ENCODE peak calls at places on chromosomes 11 and 22, in nine cellular contexts. One of them, this sample, is unnamed.

GRCh38 chr11:74686792-74687191 is 44.4 kb downstream of the CHRDL2 start:
- DNase-seq in MCF 10A: peak
- DNase-seq in AG10803: peak
- DNase-seq in kidney: peak
- DNase-seq in stimulated activated CD4-positive, alpha-beta T cell treated with anti-CD3 and anti-CD28 coated beads, Interleukin-1b, Interleukin-23, amount 100 ng/mL, for 24 hours: no peak
- DNase-seq in heart left ventricle: peak
- DNase-seq in Calu3: no peak
- DNase-seq in SW 1271: no peak
- DNase-seq in SW480: no peak
- DNase-seq in this sample: no peak

GRCh38 chr11:9028591-9028990 is 24.8 kb upstream of the NRIP3 start:
- DNase-seq in MCF 10A: no peak
- DNase-seq in AG10803: no peak
- DNase-seq in kidney: no peak
- DNase-seq in stimulated activated CD4-positive, alpha-beta T cell treated with anti-CD3 and anti-CD28 coated beads, Interleukin-1b, Interleukin-23, amount 100 ng/mL, for 24 hours: no peak
- DNase-seq in heart left ventricle: no peak
- DNase-seq in Calu3: no peak
- DNase-seq in SW 1271: no peak
- DNase-seq in SW480: no peak
- DNase-seq in this sample: no peak

GRCh38 chr22:50684986-50685385 is 12.4 kb downstream of the SHANK3 start:
- DNase-seq in MCF 10A: no peak
- DNase-seq in AG10803: peak
- DNase-seq in kidney: no peak
- DNase-seq in stimulated activated CD4-positive, alpha-beta T cell treated with anti-CD3 and anti-CD28 coated beads, Interleukin-1b, Interleukin-23, amount 100 ng/mL, for 24 hours: no peak
- DNase-seq in heart left ventricle: no peak
- DNase-seq in Calu3: no peak
- DNase-seq in SW 1271: no peak
- DNase-seq in SW480: no peak
- DNase-seq in this sample: no peak

GRCh38 chr22:49689858-49690257 is 137.8 kb downstream of the BRD1 start:
- DNase-seq in MCF 10A: no peak
- DNase-seq in AG10803: no peak
- DNase-seq in kidney: no peak
- DNase-seq in stimulated activated CD4-positive, alpha-beta T cell treated with anti-CD3 and anti-CD28 coated beads, Interleukin-1b, Interleukin-23, amount 100 ng/mL, for 24 hours: no peak
- DNase-seq in heart left ventricle: no peak
- DNase-seq in Calu3: no peak
- DNase-seq in SW 1271: no peak
- DNase-seq in SW480: no peak
- DNase-seq in this sample: no peak

GRCh38 chr11:72970557-72971118 is 156.4 kb downstream of the ATG16L2 start:
- DNase-seq in MCF 10A: no peak
- DNase-seq in AG10803: no peak
- DNase-seq in kidney: no peak
- DNase-seq in stimulated activated CD4-positive, alpha-beta T cell treated with anti-CD3 and anti-CD28 coated beads, Interleukin-1b, Interleukin-23, amount 100 ng/mL, for 24 hours: no peak
- DNase-seq in heart left ventricle: no peak
- DNase-seq in Calu3: no peak
- DNase-seq in SW 1271: no peak
- DNase-seq in SW480: no peak
- DNase-seq in this sample: no peak

GRCh38 chr22:29167032-29167911 is 38.4 kb upstream of the EMID1 start:
- DNase-seq in MCF 10A: no peak
- DNase-seq in AG10803: no peak
- DNase-seq in kidney: peak
- DNase-seq in stimulated activated CD4-positive, alpha-beta T cell treated with anti-CD3 and anti-CD28 coated beads, Interleukin-1b, Interleukin-23, amount 100 ng/mL, for 24 hours: peak
- DNase-seq in heart left ventricle: no peak
- DNase-seq in Calu3: no peak
- DNase-seq in SW 1271: no peak
- DNase-seq in SW480: peak
- DNase-seq in this sample: no peak

GRCh38 chr11:8384199-8384821 is 120.6 kb upstream of the LMO1 start:
- DNase-seq in MCF 10A: peak
- DNase-seq in AG10803: peak
- DNase-seq in kidney: peak
- DNase-seq in stimulated activated CD4-positive, alpha-beta T cell treated with anti-CD3 and anti-CD28 coated beads, Interleukin-1b, Interleukin-23, amount 100 ng/mL, for 24 hours: no peak
- DNase-seq in heart left ventricle: no peak
- DNase-seq in Calu3: no peak
- DNase-seq in SW 1271: no peak
- DNase-seq in SW480: peak
- DNase-seq in this sample: no peak

GRCh38 chr22:43698403-43698802 is 113.7 kb downstream of the EFCAB6 start:
- DNase-seq in MCF 10A: no peak
- DNase-seq in AG10803: peak
- DNase-seq in kidney: no peak
- DNase-seq in stimulated activated CD4-positive, alpha-beta T cell treated with anti-CD3 and anti-CD28 coated beads, Interleukin-1b, Interleukin-23, amount 100 ng/mL, for 24 hours: no peak
- DNase-seq in heart left ventricle: no peak
- DNase-seq in Calu3: no peak
- DNase-seq in SW 1271: no peak
- DNase-seq in SW480: no peak
- DNase-seq in this sample: no peak

GRCh38 chr11:85725510-85726258 is 39.7 kb upstream of the CCDC89 start:
- DNase-seq in MCF 10A: peak
- DNase-seq in AG10803: peak
- DNase-seq in kidney: no peak
- DNase-seq in stimulated activated CD4-positive, alpha-beta T cell treated with anti-CD3 and anti-CD28 coated beads, Interleukin-1b, Interleukin-23, amount 100 ng/mL, for 24 hours: no peak
- DNase-seq in heart left ventricle: no peak
- DNase-seq in Calu3: no peak
- DNase-seq in SW 1271: peak
- DNase-seq in SW480: peak
- DNase-seq in this sample: no peak

GRCh38 chr22:48267681-48268080 is 1505.2 kb downstream of the TBC1D22A start:
- DNase-seq in MCF 10A: no peak
- DNase-seq in AG10803: no peak
- DNase-seq in kidney: no peak
- DNase-seq in stimulated activated CD4-positive, alpha-beta T cell treated with anti-CD3 and anti-CD28 coated beads, Interleukin-1b, Interleukin-23, amount 100 ng/mL, for 24 hours: no peak
- DNase-seq in heart left ventricle: no peak
- DNase-seq in Calu3: no peak
- DNase-seq in SW 1271: no peak
- DNase-seq in SW480: no peak
- DNase-seq in this sample: no peak

GRCh38 chr22:35386670-35387288 is 5.9 kb downstream of the HMOX1 start:
- DNase-seq in MCF 10A: no peak
- DNase-seq in AG10803: no peak
- DNase-seq in kidney: no peak
- DNase-seq in stimulated activated CD4-positive, alpha-beta T cell treated with anti-CD3 and anti-CD28 coated beads, Interleukin-1b, Interleukin-23, amount 100 ng/mL, for 24 hours: no peak
- DNase-seq in heart left ventricle: no peak
- DNase-seq in Calu3: no peak
- DNase-seq in SW 1271: no peak
- DNase-seq in SW480: no peak
- DNase-seq in this sample: no peak

GRCh38 chr11:100592619-100593309 is 94.3 kb upstream of the ARHGAP42 start:
- DNase-seq in MCF 10A: no peak
- DNase-seq in AG10803: no peak
- DNase-seq in kidney: no peak
- DNase-seq in stimulated activated CD4-positive, alpha-beta T cell treated with anti-CD3 and anti-CD28 coated beads, Interleukin-1b, Interleukin-23, amount 100 ng/mL, for 24 hours: no peak
- DNase-seq in heart left ventricle: no peak
- DNase-seq in Calu3: no peak
- DNase-seq in SW 1271: no peak
- DNase-seq in SW480: no peak
- DNase-seq in this sample: no peak

GRCh38 chr11:65862191-65862735 is 2.0 kb downstream of the MUS81 start:
- DNase-seq in MCF 10A: no peak
- DNase-seq in AG10803: no peak
- DNase-seq in kidney: peak
- DNase-seq in stimulated activated CD4-positive, alpha-beta T cell treated with anti-CD3 and anti-CD28 coated beads, Interleukin-1b, Interleukin-23, amount 100 ng/mL, for 24 hours: no peak
- DNase-seq in heart left ventricle: peak
- DNase-seq in Calu3: no peak
- DNase-seq in SW 1271: no peak
- DNase-seq in SW480: no peak
- DNase-seq in this sample: no peak

GRCh38 chr22:33303109-33303508 is 244.9 kb upstream of the SYN3 start:
- DNase-seq in MCF 10A: no peak
- DNase-seq in AG10803: no peak
- DNase-seq in kidney: no peak
- DNase-seq in stimulated activated CD4-positive, alpha-beta T cell treated with anti-CD3 and anti-CD28 coated beads, Interleukin-1b, Interleukin-23, amount 100 ng/mL, for 24 hours: no peak
- DNase-seq in heart left ventricle: no peak
- DNase-seq in Calu3: no peak
- DNase-seq in SW 1271: no peak
- DNase-seq in SW480: no peak
- DNase-seq in this sample: no peak

GRCh38 chr22:17199131-17199731 is 20.0 kb downstream of the ADA2 start:
- DNase-seq in MCF 10A: no peak
- DNase-seq in AG10803: peak
- DNase-seq in kidney: peak
- DNase-seq in stimulated activated CD4-positive, alpha-beta T cell treated with anti-CD3 and anti-CD28 coated beads, Interleukin-1b, Interleukin-23, amount 100 ng/mL, for 24 hours: no peak
- DNase-seq in heart left ventricle: peak
- DNase-seq in Calu3: no peak
- DNase-seq in SW 1271: no peak
- DNase-seq in SW480: no peak
- DNase-seq in this sample: no peak

GRCh38 chr11:96267490-96268010 is 75.4 kb downstream of the MAML2 start:
- DNase-seq in MCF 10A: no peak
- DNase-seq in AG10803: no peak
- DNase-seq in kidney: no peak
- DNase-seq in stimulated activated CD4-positive, alpha-beta T cell treated with anti-CD3 and anti-CD28 coated beads, Interleukin-1b, Interleukin-23, amount 100 ng/mL, for 24 hours: no peak
- DNase-seq in heart left ventricle: no peak
- DNase-seq in Calu3: no peak
- DNase-seq in SW 1271: no peak
- DNase-seq in SW480: no peak
- DNase-seq in this sample: no peak

GRCh38 chr22:50282361-50283144 is 12.4 kb upstream of the MAPK11 start:
- DNase-seq in MCF 10A: peak
- DNase-seq in AG10803: peak
- DNase-seq in kidney: peak
- DNase-seq in stimulated activated CD4-positive, alpha-beta T cell treated with anti-CD3 and anti-CD28 coated beads, Interleukin-1b, Interleukin-23, amount 100 ng/mL, for 24 hours: no peak
- DNase-seq in heart left ventricle: no peak
- DNase-seq in Calu3: peak
- DNase-seq in SW 1271: peak
- DNase-seq in SW480: peak
- DNase-seq in this sample: peak

GRCh38 chr22:50150161-50151129 is 20.1 kb upstream of the PANX2 start:
- DNase-seq in MCF 10A: no peak
- DNase-seq in AG10803: no peak
- DNase-seq in kidney: no peak
- DNase-seq in stimulated activated CD4-positive, alpha-beta T cell treated with anti-CD3 and anti-CD28 coated beads, Interleukin-1b, Interleukin-23, amount 100 ng/mL, for 24 hours: no peak
- DNase-seq in heart left ventricle: no peak
- DNase-seq in Calu3: no peak
- DNase-seq in SW 1271: no peak
- DNase-seq in SW480: no peak
- DNase-seq in this sample: no peak

GRCh38 chr11:46248270-46249102 is 29.0 kb upstream of the CREB3L1 start:
- DNase-seq in MCF 10A: peak
- DNase-seq in AG10803: peak
- DNase-seq in kidney: no peak
- DNase-seq in stimulated activated CD4-positive, alpha-beta T cell treated with anti-CD3 and anti-CD28 coated beads, Interleukin-1b, Interleukin-23, amount 100 ng/mL, for 24 hours: no peak
- DNase-seq in heart left ventricle: no peak
- DNase-seq in Calu3: no peak
- DNase-seq in SW 1271: peak
- DNase-seq in SW480: peak
- DNase-seq in this sample: no peak

GRCh38 chr11:117878314-117878938 is 2.0 kb upstream of the FXYD6 start:
- DNase-seq in MCF 10A: no peak
- DNase-seq in AG10803: no peak
- DNase-seq in kidney: no peak
- DNase-seq in stimulated activated CD4-positive, alpha-beta T cell treated with anti-CD3 and anti-CD28 coated beads, Interleukin-1b, Interleukin-23, amount 100 ng/mL, for 24 hours: no peak
- DNase-seq in heart left ventricle: no peak
- DNase-seq in Calu3: no peak
- DNase-seq in SW 1271: no peak
- DNase-seq in SW480: no peak
- DNase-seq in this sample: no peak

GRCh38 chr22:27804683-27805297 is 3.2 kb upstream of the MN1 start:
- DNase-seq in MCF 10A: peak
- DNase-seq in AG10803: peak
- DNase-seq in kidney: peak
- DNase-seq in stimulated activated CD4-positive, alpha-beta T cell treated with anti-CD3 and anti-CD28 coated beads, Interleukin-1b, Interleukin-23, amount 100 ng/mL, for 24 hours: peak
- DNase-seq in heart left ventricle: peak
- DNase-seq in Calu3: peak
- DNase-seq in SW 1271: peak
- DNase-seq in SW480: peak
- DNase-seq in this sample: peak

GRCh38 chr11:47905358-47906059 is 57.4 kb upstream of the NUP160 start:
- DNase-seq in MCF 10A: peak
- DNase-seq in AG10803: no peak
- DNase-seq in kidney: peak
- DNase-seq in stimulated activated CD4-positive, alpha-beta T cell treated with anti-CD3 and anti-CD28 coated beads, Interleukin-1b, Interleukin-23, amount 100 ng/mL, for 24 hours: no peak
- DNase-seq in heart left ventricle: no peak
- DNase-seq in Calu3: no peak
- DNase-seq in SW 1271: no peak
- DNase-seq in SW480: no peak
- DNase-seq in this sample: no peak

GRCh38 chr11:66628061-66628603 is 10.4 kb upstream of the RBM4 start:
- DNase-seq in MCF 10A: no peak
- DNase-seq in AG10803: no peak
- DNase-seq in kidney: no peak
- DNase-seq in stimulated activated CD4-positive, alpha-beta T cell treated with anti-CD3 and anti-CD28 coated beads, Interleukin-1b, Interleukin-23, amount 100 ng/mL, for 24 hours: no peak
- DNase-seq in heart left ventricle: no peak
- DNase-seq in Calu3: no peak
- DNase-seq in SW 1271: no peak
- DNase-seq in SW480: no peak
- DNase-seq in this sample: no peak

GRCh38 chr11:63837719-63838118 is 1.2 kb upstream of the MARK2 start:
- DNase-seq in MCF 10A: no peak
- DNase-seq in AG10803: no peak
- DNase-seq in kidney: peak
- DNase-seq in stimulated activated CD4-positive, alpha-beta T cell treated with anti-CD3 and anti-CD28 coated beads, Interleukin-1b, Interleukin-23, amount 100 ng/mL, for 24 hours: no peak
- DNase-seq in heart left ventricle: peak
- DNase-seq in Calu3: no peak
- DNase-seq in SW 1271: no peak
- DNase-seq in SW480: no peak
- DNase-seq in this sample: peak

GRCh38 chr11:111221208-111221607 is 24.3 kb upstream of the POU2AF2 start:
- DNase-seq in MCF 10A: no peak
- DNase-seq in AG10803: no peak
- DNase-seq in kidney: no peak
- DNase-seq in stimulated activated CD4-positive, alpha-beta T cell treated with anti-CD3 and anti-CD28 coated beads, Interleukin-1b, Interleukin-23, amount 100 ng/mL, for 24 hours: no peak
- DNase-seq in heart left ventricle: no peak
- DNase-seq in Calu3: no peak
- DNase-seq in SW 1271: no peak
- DNase-seq in SW480: no peak
- DNase-seq in this sample: no peak

GRCh38 chr11:134205729-134206128 is 18.0 kb downstream of the NCAPD3 start:
- DNase-seq in MCF 10A: no peak
- DNase-seq in AG10803: no peak
- DNase-seq in kidney: no peak
- DNase-seq in stimulated activated CD4-positive, alpha-beta T cell treated with anti-CD3 and anti-CD28 coated beads, Interleukin-1b, Interleukin-23, amount 100 ng/mL, for 24 hours: no peak
- DNase-seq in heart left ventricle: no peak
- DNase-seq in Calu3: no peak
- DNase-seq in SW 1271: no peak
- DNase-seq in SW480: no peak
- DNase-seq in this sample: no peak

GRCh38 chr11:73931039-73931645 is 19.7 kb upstream of the DNAJB13 start:
- DNase-seq in MCF 10A: peak
- DNase-seq in AG10803: peak
- DNase-seq in kidney: no peak
- DNase-seq in stimulated activated CD4-positive, alpha-beta T cell treated with anti-CD3 and anti-CD28 coated beads, Interleukin-1b, Interleukin-23, amount 100 ng/mL, for 24 hours: no peak
- DNase-seq in heart left ventricle: no peak
- DNase-seq in Calu3: peak
- DNase-seq in SW 1271: peak
- DNase-seq in SW480: peak
- DNase-seq in this sample: peak

GRCh38 chr11:119318240-119319135 is 1.6 kb upstream of the MCAM start:
- DNase-seq in MCF 10A: peak
- DNase-seq in AG10803: peak
- DNase-seq in kidney: no peak
- DNase-seq in stimulated activated CD4-positive, alpha-beta T cell treated with anti-CD3 and anti-CD28 coated beads, Interleukin-1b, Interleukin-23, amount 100 ng/mL, for 24 hours: no peak
- DNase-seq in heart left ventricle: peak
- DNase-seq in Calu3: no peak
- DNase-seq in SW 1271: no peak
- DNase-seq in SW480: no peak
- DNase-seq in this sample: no peak

GRCh38 chr22:49573109-49573765 is 254.4 kb downstream of the BRD1 start:
- DNase-seq in MCF 10A: no peak
- DNase-seq in AG10803: no peak
- DNase-seq in kidney: peak
- DNase-seq in stimulated activated CD4-positive, alpha-beta T cell treated with anti-CD3 and anti-CD28 coated beads, Interleukin-1b, Interleukin-23, amount 100 ng/mL, for 24 hours: no peak
- DNase-seq in heart left ventricle: no peak
- DNase-seq in Calu3: no peak
- DNase-seq in SW 1271: no peak
- DNase-seq in SW480: no peak
- DNase-seq in this sample: no peak

GRCh38 chr11:114260483-114260882 is 35.7 kb upstream of the NNMT start:
- DNase-seq in MCF 10A: no peak
- DNase-seq in AG10803: no peak
- DNase-seq in kidney: no peak
- DNase-seq in stimulated activated CD4-positive, alpha-beta T cell treated with anti-CD3 and anti-CD28 coated beads, Interleukin-1b, Interleukin-23, amount 100 ng/mL, for 24 hours: no peak
- DNase-seq in heart left ventricle: peak
- DNase-seq in Calu3: no peak
- DNase-seq in SW 1271: no peak
- DNase-seq in SW480: no peak
- DNase-seq in this sample: no peak